ENCODE peak calls at places on chromosome 13, in four cellular contexts. One of them, this sample, is unnamed.

GRCh38 chr13:79392882-79393563 is 13.0 kb downstream of the RBM26 start:
- DNase-seq in ecto neural progenitor cell: no peak
- DNase-seq in naive thymus-derived CD8-positive, alpha-beta T cell: no peak
- DNase-seq in NCI-H774: no peak
- DNase-seq in this sample: no peak

GRCh38 chr13:98524793-98525192 is 52.1 kb downstream of the STK24 start:
- DNase-seq in ecto neural progenitor cell: no peak
- DNase-seq in naive thymus-derived CD8-positive, alpha-beta T cell: no peak
- DNase-seq in NCI-H774: no peak
- DNase-seq in this sample: no peak

GRCh38 chr13:44921478-44921877 is 67.8 kb downstream of the NUFIP1 start:
- DNase-seq in ecto neural progenitor cell: no peak
- DNase-seq in naive thymus-derived CD8-positive, alpha-beta T cell: no peak
- DNase-seq in NCI-H774: no peak
- DNase-seq in this sample: no peak

GRCh38 chr13:23671902-23672301 is 101.7 kb downstream of the TNFRSF19 start:
- DNase-seq in ecto neural progenitor cell: no peak
- DNase-seq in naive thymus-derived CD8-positive, alpha-beta T cell: no peak
- DNase-seq in NCI-H774: no peak
- DNase-seq in this sample: no peak

GRCh38 chr13:32426981-32427851 is 714 bp downstream of the N4BP2L1 start:
- DNase-seq in ecto neural progenitor cell: peak; percentile 72
- DNase-seq in naive thymus-derived CD8-positive, alpha-beta T cell: peak; percentile 72
- DNase-seq in NCI-H774: no peak
- DNase-seq in this sample: peak; percentile 77

GRCh38 chr13:27969866-27970229 is 733 bp upstream of the CDX2 start:
- DNase-seq in ecto neural progenitor cell: no peak
- DNase-seq in naive thymus-derived CD8-positive, alpha-beta T cell: no peak
- DNase-seq in NCI-H774: no peak
- DNase-seq in this sample: no peak

GRCh38 chr13:21852043-21852442 is 181.2 kb downstream of the FGF9 start:
- DNase-seq in ecto neural progenitor cell: no peak
- DNase-seq in naive thymus-derived CD8-positive, alpha-beta T cell: no peak
- DNase-seq in NCI-H774: no peak
- DNase-seq in this sample: no peak

GRCh38 chr13:97339019-97339988 is 94.7 kb upstream of the RAP2A start:
- DNase-seq in ecto neural progenitor cell: no peak
- DNase-seq in naive thymus-derived CD8-positive, alpha-beta T cell: no peak
- DNase-seq in NCI-H774: no peak
- DNase-seq in this sample: no peak

GRCh38 chr13:23901365-23901764 is 4.1 kb upstream of the C1QTNF9B start:
- DNase-seq in ecto neural progenitor cell: no peak
- DNase-seq in naive thymus-derived CD8-positive, alpha-beta T cell: no peak
- DNase-seq in NCI-H774: no peak
- DNase-seq in this sample: no peak

GRCh38 chr13:28624707-28625432 is 34.1 kb upstream of the POMP start:
- DNase-seq in ecto neural progenitor cell: no peak
- DNase-seq in naive thymus-derived CD8-positive, alpha-beta T cell: no peak
- DNase-seq in NCI-H774: no peak
- DNase-seq in this sample: no peak

GRCh38 chr13:33454844-33455256 is 169.3 kb upstream of the STARD13 start:
- DNase-seq in ecto neural progenitor cell: no peak
- DNase-seq in naive thymus-derived CD8-positive, alpha-beta T cell: no peak
- DNase-seq in NCI-H774: no peak
- DNase-seq in this sample: no peak

GRCh38 chr13:109345433-109345941 is 440.9 kb downstream of the IRS2 start:
- DNase-seq in ecto neural progenitor cell: no peak
- DNase-seq in naive thymus-derived CD8-positive, alpha-beta T cell: no peak
- DNase-seq in NCI-H774: no peak
- DNase-seq in this sample: no peak

GRCh38 chr13:45925151-45925550 is 73.6 kb upstream of the SIAH3 start:
- DNase-seq in ecto neural progenitor cell: no peak
- DNase-seq in naive thymus-derived CD8-positive, alpha-beta T cell: no peak
- DNase-seq in NCI-H774: no peak
- DNase-seq in this sample: no peak

GRCh38 chr13:88288326-88288725 is 617.2 kb downstream of the SLITRK5 start:
- DNase-seq in ecto neural progenitor cell: no peak
- DNase-seq in naive thymus-derived CD8-positive, alpha-beta T cell: no peak
- DNase-seq in NCI-H774: no peak
- DNase-seq in this sample: no peak

GRCh38 chr13:90640976-90641375 is 706.5 kb upstream of the MIR17HG start:
- DNase-seq in ecto neural progenitor cell: no peak
- DNase-seq in naive thymus-derived CD8-positive, alpha-beta T cell: no peak
- DNase-seq in NCI-H774: no peak
- DNase-seq in this sample: no peak

GRCh38 chr13:85864963-85865530 is 65.8 kb upstream of the SLITRK6 start:
- DNase-seq in ecto neural progenitor cell: no peak
- DNase-seq in naive thymus-derived CD8-positive, alpha-beta T cell: no peak
- DNase-seq in NCI-H774: no peak
- DNase-seq in this sample: peak; percentile 19

GRCh38 chr13:112690242-112690943 is 555 bp downstream of the ATP11A start:
- DNase-seq in ecto neural progenitor cell: peak; percentile 75
- DNase-seq in naive thymus-derived CD8-positive, alpha-beta T cell: peak; percentile 27
- DNase-seq in NCI-H774: peak; percentile 82
- DNase-seq in this sample: peak; percentile 49

GRCh38 chr13:33312150-33312908 is 26.8 kb upstream of the STARD13 start:
- DNase-seq in ecto neural progenitor cell: no peak
- DNase-seq in naive thymus-derived CD8-positive, alpha-beta T cell: no peak
- DNase-seq in NCI-H774: no peak
- DNase-seq in this sample: no peak

GRCh38 chr13:83453723-83454122 is 428.6 kb downstream of the SLITRK1 start:
- DNase-seq in ecto neural progenitor cell: no peak
- DNase-seq in naive thymus-derived CD8-positive, alpha-beta T cell: no peak
- DNase-seq in NCI-H774: no peak
- DNase-seq in this sample: no peak

GRCh38 chr13:97223711-97224461 is 1.8 kb downstream of the MBNL2 start:
- DNase-seq in ecto neural progenitor cell: peak; percentile 54
- DNase-seq in naive thymus-derived CD8-positive, alpha-beta T cell: peak; percentile 21
- DNase-seq in NCI-H774: no peak
- DNase-seq in this sample: no peak

GRCh38 chr13:42272776-42273175 is 824 bp downstream of the AKAP11 start:
- DNase-seq in ecto neural progenitor cell: no peak
- DNase-seq in naive thymus-derived CD8-positive, alpha-beta T cell: no peak
- DNase-seq in NCI-H774: no peak
- DNase-seq in this sample: no peak

GRCh38 chr13:28707629-28708427 is 10.9 kb downstream of the SLC46A3 start:
- DNase-seq in ecto neural progenitor cell: no peak
- DNase-seq in naive thymus-derived CD8-positive, alpha-beta T cell: no peak
- DNase-seq in NCI-H774: no peak
- DNase-seq in this sample: no peak

GRCh38 chr13:109747524-109747923 is 38.9 kb downstream of the IRS2 start:
- DNase-seq in ecto neural progenitor cell: no peak
- DNase-seq in naive thymus-derived CD8-positive, alpha-beta T cell: no peak
- DNase-seq in NCI-H774: no peak
- DNase-seq in this sample: no peak

GRCh38 chr13:67880916-67881315 is 650.8 kb upstream of the PCDH9 start:
- DNase-seq in ecto neural progenitor cell: no peak
- DNase-seq in naive thymus-derived CD8-positive, alpha-beta T cell: no peak
- DNase-seq in NCI-H774: no peak
- DNase-seq in this sample: no peak

GRCh38 chr13:62847520-62847919 is 1431.9 kb upstream of the PCDH20 start:
- DNase-seq in ecto neural progenitor cell: no peak
- DNase-seq in naive thymus-derived CD8-positive, alpha-beta T cell: no peak
- DNase-seq in NCI-H774: no peak
- DNase-seq in this sample: no peak

This sample was measured in WTC11.